ENCODE peak calls at places on chromosomes 4 and X, in seven cellular contexts. D is AG04450, S is GM12864, O is foreskin fibroblast, Q is A673, J is astrocyte of the spinal cord, P is Caco-2. F is an unnamed sample.

GRCh38 chr4:185305979-185306442 is 89.7 kb downstream of the LRP2BP start:
- DNase-seq in S (no peak), O (peak; percentile 92), Q (no peak), P (no peak), D (peak; percentile 76), J (peak; percentile 92), F (peak; percentile 59)

GRCh38 chr4:113094802-113095201 is 45.3 kb downstream of the ANK2 start:
- DNase-seq in D (no peak), O (peak; percentile 11), J (peak; percentile 40), S (no peak), P (no peak), Q (peak; percentile 27), F (no peak)

GRCh38 chr4:98484031-98484430 is 174.4 kb downstream of the TSPAN5 start:
- DNase-seq in Q (no peak), P (no peak), D (no peak), J (peak; percentile 53), S (no peak), O (no peak), F (no peak)

GRCh38 chrX:53440631-53441517 is 6.7 kb upstream of the HSD17B10 start:
- DNase-seq in S (no peak), P (no peak), Q (peak; percentile 54), J (peak; percentile 58), O (peak; percentile 56), D (no peak), F (no peak)

GRCh38 chr4:15182600-15183222 is 180.4 kb downstream of the CPEB2 start:
- DNase-seq in Q (no peak), O (no peak), J (peak; percentile 49), P (no peak), S (no peak), D (no peak), F (no peak)

GRCh38 chr4:24857996-24858395 is 54.8 kb downstream of the CCDC149 start:
- DNase-seq in P (no peak), J (peak; percentile 75), Q (no peak), O (peak; percentile 80), D (peak; percentile 23), S (no peak), F (no peak)

GRCh38 chr4:83125738-83126141 is 11.2 kb upstream of the PLAC8 start:
- DNase-seq in J (no peak), D (no peak), S (no peak), O (no peak), P (no peak), Q (no peak), F (no peak)

GRCh38 chr4:80382090-80382832 is 46.7 kb downstream of the CFAP299 start:
- DNase-seq in D (no peak), S (no peak), O (no peak), J (no peak), P (no peak), Q (no peak), F (no peak)

GRCh38 chrX:2471641-2472040 is 29.1 kb downstream of the DHRSX start:
- DNase-seq in J (no peak), Q (no peak), P (no peak), O (no peak), S (no peak), D (no peak), F (no peak)

GRCh38 chr4:166657261-166657660 is 577.0 kb downstream of the SPOCK3 start:
- DNase-seq in Q (peak; percentile 5), P (no peak), S (no peak), O (no peak), D (no peak), J (peak; percentile 55), F (no peak)

GRCh38 chrX:45077748-45078424 is 122.8 kb downstream of the DIPK2B start:
- DNase-seq in D (no peak), P (no peak), O (no peak), S (peak; percentile 13), Q (no peak), J (peak; percentile 8), F (no peak)

GRCh38 chrX:16788477-16788876 is 2.2 kb downstream of the TXLNG start:
- DNase-seq in O (no peak), D (no peak), P (no peak), S (no peak), Q (no peak), J (no peak), F (no peak)

GRCh38 chr4:61614256-61614655 is 414.1 kb downstream of the ADGRL3 start:
- DNase-seq in S (no peak), Q (no peak), J (peak; percentile 27), O (no peak), D (no peak), P (no peak), F (no peak)

GRCh38 chr4:113827285-113827684 is 65.7 kb upstream of the CAMK2D start:
- DNase-seq in J (peak; percentile 37), Q (no peak), D (no peak), O (peak; percentile 61), S (no peak), P (no peak), F (no peak)

GRCh38 chr4:101593666-101594065 is 196.9 kb upstream of the BANK1 start:
- DNase-seq in O (no peak), Q (no peak), D (no peak), S (no peak), P (no peak), J (no peak), F (no peak)

GRCh38 chrX:72461766-72462165 is 110.9 kb downstream of the HDAC8 start:
- DNase-seq in Q (no peak), S (no peak), J (no peak), D (no peak), O (no peak), P (no peak), F (no peak)

GRCh38 chr4:71217688-71218087 is 121.1 kb upstream of the SLC4A4 start:
- DNase-seq in J (no peak), S (no peak), P (no peak), D (no peak), O (no peak), Q (no peak), F (no peak)

GRCh38 chr4:58510652-58511051 is 1400.5 kb upstream of the IGFBP7 start:
- DNase-seq in P (no peak), O (no peak), D (no peak), Q (no peak), J (no peak), S (no peak), F (no peak)

GRCh38 chr4:58515206-58515605 is 1405.0 kb upstream of the IGFBP7 start:
- DNase-seq in O (no peak), P (no peak), D (no peak), Q (no peak), J (no peak), S (no peak), F (no peak)

DNA sequence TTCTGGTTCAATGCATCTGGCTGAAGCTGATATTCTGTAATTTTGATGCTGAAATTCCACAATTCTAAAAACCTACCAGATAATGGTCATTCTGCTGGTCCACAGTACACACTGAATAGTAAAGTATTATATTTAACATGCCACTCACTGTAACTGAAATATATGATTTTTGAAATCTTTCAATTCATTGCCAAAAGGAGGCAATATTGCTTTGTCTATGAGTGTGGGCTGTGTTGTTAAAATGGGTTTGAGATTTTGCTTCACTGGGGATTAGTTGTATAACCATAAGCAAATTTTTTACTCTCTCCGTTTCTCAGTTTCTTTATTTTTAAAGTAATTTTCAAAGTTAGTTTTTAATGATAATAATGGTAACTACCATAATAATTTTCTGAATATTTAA is 1404.1 kb upstream of the IGFBP7 start:
- DNase-seq in P (no peak), Q (no peak), J (no peak), O (no peak), D (no peak), S (no peak), F (no peak)
- TF ChIP-seq CTCF in P (no peak), Q (no peak), J (no peak), O (no peak), D (no peak), S (no peak), F (no peak)

GRCh38 chr4:6749340-6750171 is 33.0 kb upstream of the KIAA0232 start:
- DNase-seq in Q (no peak), S (no peak), J (peak; percentile 10), D (no peak), P (peak; percentile 72), O (peak; percentile 69), F (no peak)

GRCh38 chr4:6748286-6748685 is 32.3 kb downstream of the BLOC1S4 start:
- DNase-seq in Q (no peak), D (no peak), O (no peak), J (no peak), S (no peak), P (no peak), F (no peak)

GRCh38 chr4:6750302-6751221 is 32.0 kb upstream of the KIAA0232 start:
- DNase-seq in D (no peak), S (no peak), P (peak; percentile 47), Q (no peak), O (no peak), J (no peak), F (no peak)

GRCh38 chr4:6746721-6747689 is 31.0 kb downstream of the BLOC1S4 start:
- DNase-seq in Q (no peak), O (no peak), J (no peak), P (no peak), D (no peak), S (no peak), F (no peak)

GRCh38 chr4:6747690-6748068 is 31.7 kb downstream of the BLOC1S4 start:
- DNase-seq in S (no peak), Q (no peak), P (no peak), O (no peak), D (no peak), J (no peak), F (no peak)
- H3K4me3 ChIP-seq in S (no peak overlapping the region), Q (no peak overlapping the region), P (no peak overlapping the region), O (no peak overlapping the region), D (no peak overlapping the region), J (no peak overlapping the region), F (no peak overlapping the region)

GRCh38 chr4:151142758-151143157 is 43.3 kb downstream of the RPS3A start:
- DNase-seq in P (no peak), Q (no peak), S (no peak), O (no peak), J (no peak), D (no peak), F (no peak)
- TF ChIP-seq CTCF in P (no peak), Q (no peak), S (no peak), O (no peak), J (no peak), D (no peak), F (no peak)

DNA sequence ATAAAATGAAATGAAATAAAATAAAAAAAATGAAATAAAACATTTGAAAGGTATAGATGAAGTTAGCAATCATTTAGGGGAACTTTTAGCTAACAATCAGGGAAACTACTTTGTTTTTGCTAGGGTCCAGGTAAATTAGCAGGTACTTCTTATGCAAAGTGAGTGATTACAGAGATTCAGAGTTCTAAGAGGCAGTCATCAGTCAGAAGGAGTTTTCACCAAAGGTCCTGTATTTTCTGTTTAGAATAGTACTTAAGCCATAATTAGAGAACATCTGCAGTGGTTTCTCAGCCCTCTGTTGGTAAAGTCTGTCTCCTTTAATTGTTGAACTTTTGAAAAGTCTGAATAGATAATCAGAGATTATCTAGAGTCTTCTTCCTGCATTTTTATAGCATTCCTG is 50.6 kb downstream of the STIM2 start:
- DNase-seq in J (no peak), O (no peak), S (no peak), D (no peak), Q (peak; percentile 31), P (no peak), F (no peak)
- H3K4me3 ChIP-seq in J (no peak overlapping the region), O (no peak overlapping the region), S (no peak overlapping the region), D (no peak overlapping the region), Q (no peak overlapping the region), P (no peak overlapping the region), F (no peak overlapping the region)